ENCODE peak calls at places on chromosomes 11 and 22, in six cellular contexts. One of them, this sample, is unnamed.

GRCh38 chr11:104531894-104532293 is 366.4 kb downstream of the CASP12 start:
- ATAC-seq in activated naive CD8-positive, alpha-beta T cell treated with anti-CD3 and anti-CD28 coated beads, Interleukin-2, amount 10 ng/mL, durations not matched to agents 7 days and 5 days: no peak
- ATAC-seq in activated CD8-positive, alpha-beta memory T cell treated with anti-CD3 and anti-CD28 coated beads, Interleukin-2, amount 10 ng/mL, durations not matched to agents 7 days and 5 days: no peak
- ATAC-seq in GM12878: no peak
- ATAC-seq in A549: no peak
- ATAC-seq in CD8-positive, alpha-beta T cell: no peak
- ATAC-seq in this sample: no peak

GRCh38 chr22:45879552-45879949 is 97.4 kb downstream of the WNT7B start:
- ATAC-seq in activated naive CD8-positive, alpha-beta T cell treated with anti-CD3 and anti-CD28 coated beads, Interleukin-2, amount 10 ng/mL, durations not matched to agents 7 days and 5 days: no peak
- ATAC-seq in activated CD8-positive, alpha-beta memory T cell treated with anti-CD3 and anti-CD28 coated beads, Interleukin-2, amount 10 ng/mL, durations not matched to agents 7 days and 5 days: no peak
- ATAC-seq in GM12878: no peak
- ATAC-seq in A549: no peak
- ATAC-seq in CD8-positive, alpha-beta T cell: no peak
- ATAC-seq in this sample: no peak

GRCh38 chr11:128776434-128777284 is 82.8 kb downstream of the FLI1 start:
- ATAC-seq in activated naive CD8-positive, alpha-beta T cell treated with anti-CD3 and anti-CD28 coated beads, Interleukin-2, amount 10 ng/mL, durations not matched to agents 7 days and 5 days: peak
- ATAC-seq in activated CD8-positive, alpha-beta memory T cell treated with anti-CD3 and anti-CD28 coated beads, Interleukin-2, amount 10 ng/mL, durations not matched to agents 7 days and 5 days: peak
- ATAC-seq in GM12878: peak
- ATAC-seq in A549: peak
- ATAC-seq in CD8-positive, alpha-beta T cell: peak
- ATAC-seq in this sample: peak

GRCh38 chr22:19174106-19175025 is 4.2 kb downstream of the SLC25A1 start:
- ATAC-seq in activated naive CD8-positive, alpha-beta T cell treated with anti-CD3 and anti-CD28 coated beads, Interleukin-2, amount 10 ng/mL, durations not matched to agents 7 days and 5 days: no peak
- ATAC-seq in activated CD8-positive, alpha-beta memory T cell treated with anti-CD3 and anti-CD28 coated beads, Interleukin-2, amount 10 ng/mL, durations not matched to agents 7 days and 5 days: no peak
- ATAC-seq in GM12878: peak
- ATAC-seq in A549: no peak
- ATAC-seq in CD8-positive, alpha-beta T cell: no peak
- ATAC-seq in this sample: no peak

GRCh38 chr11:42315267-42315666 is 855.8 kb upstream of the LRRC4C start:
- ATAC-seq in activated naive CD8-positive, alpha-beta T cell treated with anti-CD3 and anti-CD28 coated beads, Interleukin-2, amount 10 ng/mL, durations not matched to agents 7 days and 5 days: no peak
- ATAC-seq in activated CD8-positive, alpha-beta memory T cell treated with anti-CD3 and anti-CD28 coated beads, Interleukin-2, amount 10 ng/mL, durations not matched to agents 7 days and 5 days: no peak
- ATAC-seq in GM12878: no peak
- ATAC-seq in A549: no peak
- ATAC-seq in CD8-positive, alpha-beta T cell: no peak
- ATAC-seq in this sample: no peak

GRCh38 chr11:6561288-6561687 is 42.1 kb downstream of the RRP8 start:
- ATAC-seq in activated naive CD8-positive, alpha-beta T cell treated with anti-CD3 and anti-CD28 coated beads, Interleukin-2, amount 10 ng/mL, durations not matched to agents 7 days and 5 days: no peak
- ATAC-seq in activated CD8-positive, alpha-beta memory T cell treated with anti-CD3 and anti-CD28 coated beads, Interleukin-2, amount 10 ng/mL, durations not matched to agents 7 days and 5 days: no peak
- ATAC-seq in GM12878: no peak
- ATAC-seq in A549: no peak
- ATAC-seq in CD8-positive, alpha-beta T cell: no peak
- ATAC-seq in this sample: no peak

GRCh38 chr11:82969811-82970210 is 68.3 kb downstream of the DDIAS start:
- ATAC-seq in activated naive CD8-positive, alpha-beta T cell treated with anti-CD3 and anti-CD28 coated beads, Interleukin-2, amount 10 ng/mL, durations not matched to agents 7 days and 5 days: no peak
- ATAC-seq in activated CD8-positive, alpha-beta memory T cell treated with anti-CD3 and anti-CD28 coated beads, Interleukin-2, amount 10 ng/mL, durations not matched to agents 7 days and 5 days: no peak
- ATAC-seq in GM12878: peak
- ATAC-seq in A549: no peak
- ATAC-seq in CD8-positive, alpha-beta T cell: no peak
- ATAC-seq in this sample: no peak

GRCh38 chr22:40210814-40211213 is 33.1 kb downstream of the TNRC6B start:
- ATAC-seq in activated naive CD8-positive, alpha-beta T cell treated with anti-CD3 and anti-CD28 coated beads, Interleukin-2, amount 10 ng/mL, durations not matched to agents 7 days and 5 days: peak
- ATAC-seq in activated CD8-positive, alpha-beta memory T cell treated with anti-CD3 and anti-CD28 coated beads, Interleukin-2, amount 10 ng/mL, durations not matched to agents 7 days and 5 days: peak
- ATAC-seq in GM12878: peak
- ATAC-seq in A549: no peak
- ATAC-seq in CD8-positive, alpha-beta T cell: peak
- ATAC-seq in this sample: peak

GRCh38 chr11:25535462-25535861 is 796.5 kb upstream of the ANO3 start:
- ATAC-seq in activated naive CD8-positive, alpha-beta T cell treated with anti-CD3 and anti-CD28 coated beads, Interleukin-2, amount 10 ng/mL, durations not matched to agents 7 days and 5 days: no peak
- ATAC-seq in activated CD8-positive, alpha-beta memory T cell treated with anti-CD3 and anti-CD28 coated beads, Interleukin-2, amount 10 ng/mL, durations not matched to agents 7 days and 5 days: no peak
- ATAC-seq in GM12878: no peak
- ATAC-seq in A549: no peak
- ATAC-seq in CD8-positive, alpha-beta T cell: no peak
- ATAC-seq in this sample: no peak

GRCh38 chr11:8744423-8744822 is 61.8 kb downstream of the RPL27A start:
- ATAC-seq in activated naive CD8-positive, alpha-beta T cell treated with anti-CD3 and anti-CD28 coated beads, Interleukin-2, amount 10 ng/mL, durations not matched to agents 7 days and 5 days: no peak
- ATAC-seq in activated CD8-positive, alpha-beta memory T cell treated with anti-CD3 and anti-CD28 coated beads, Interleukin-2, amount 10 ng/mL, durations not matched to agents 7 days and 5 days: no peak
- ATAC-seq in GM12878: no peak
- ATAC-seq in A549: no peak
- ATAC-seq in CD8-positive, alpha-beta T cell: no peak
- ATAC-seq in this sample: peak

GRCh38 chr11:60984616-60985015 is 13.1 kb downstream of the CD6 start:
- ATAC-seq in activated naive CD8-positive, alpha-beta T cell treated with anti-CD3 and anti-CD28 coated beads, Interleukin-2, amount 10 ng/mL, durations not matched to agents 7 days and 5 days: no peak
- ATAC-seq in activated CD8-positive, alpha-beta memory T cell treated with anti-CD3 and anti-CD28 coated beads, Interleukin-2, amount 10 ng/mL, durations not matched to agents 7 days and 5 days: no peak
- ATAC-seq in GM12878: no peak
- ATAC-seq in A549: peak
- ATAC-seq in CD8-positive, alpha-beta T cell: no peak
- ATAC-seq in this sample: no peak

GRCh38 chr22:21710156-21710555 is 25.4 kb downstream of the YPEL1 start:
- ATAC-seq in activated naive CD8-positive, alpha-beta T cell treated with anti-CD3 and anti-CD28 coated beads, Interleukin-2, amount 10 ng/mL, durations not matched to agents 7 days and 5 days: no peak
- ATAC-seq in activated CD8-positive, alpha-beta memory T cell treated with anti-CD3 and anti-CD28 coated beads, Interleukin-2, amount 10 ng/mL, durations not matched to agents 7 days and 5 days: no peak
- ATAC-seq in GM12878: no peak
- ATAC-seq in A549: no peak
- ATAC-seq in CD8-positive, alpha-beta T cell: no peak
- ATAC-seq in this sample: no peak

GRCh38 chr22:29243874-29244446 is 23.8 kb downstream of the RHBDD3 start:
- ATAC-seq in activated naive CD8-positive, alpha-beta T cell treated with anti-CD3 and anti-CD28 coated beads, Interleukin-2, amount 10 ng/mL, durations not matched to agents 7 days and 5 days: no peak
- ATAC-seq in activated CD8-positive, alpha-beta memory T cell treated with anti-CD3 and anti-CD28 coated beads, Interleukin-2, amount 10 ng/mL, durations not matched to agents 7 days and 5 days: no peak
- ATAC-seq in GM12878: peak
- ATAC-seq in A549: no peak
- ATAC-seq in CD8-positive, alpha-beta T cell: no peak
- ATAC-seq in this sample: no peak

This sample was measured in activated T-helper 17 cell treated with anti-CD3 and anti-CD28 coated beads, Interleukin-2, amount 50 U/mL, for 72 hours.